ENCODE peak calls at places on chromosomes 7 and 10, in five cellular contexts. E, Q, S, Y and Z are unnamed samples.
A peak's percentile ranks its signal among the peaks of the same experiment; 100 is the strongest.

GRCh38 chr7:82141427-82141826 is 302.1 kb downstream of the CACNA2D1 start:
- DNase-seq in E (no peak), Y (no peak), Q (no peak), S (no peak), Z (no peak)

GRCh38 chr7:104940023-104940710 is 73.8 kb upstream of the KMT2E start:
- DNase-seq in Q (no peak), S (no peak), Y (no peak), E (no peak), Z (no peak)

GRCh38 chr10:132197271-132198067 is 10.7 kb downstream of the DPYSL4 start:
- DNase-seq in E (no peak), Q (no peak), Y (no peak), S (no peak), Z (peak; percentile 45)

GRCh38 chr7:45084336-45084735 is 4.4 kb downstream of the NACAD start:
- DNase-seq in E (no peak), Y (no peak), S (no peak), Q (no peak), Z (peak; percentile 26)

GRCh38 chr7:150949564-150949963 is 28.6 kb downstream of the KCNH2 start:
- DNase-seq in Q (no peak), S (no peak), E (no peak), Y (no peak), Z (no peak)

GRCh38 chr7:89606479-89606878 is 547.8 kb upstream of the STEAP1 start:
- DNase-seq in Q (no peak), S (no peak), Y (no peak), E (no peak), Z (no peak)

GRCh38 chr7:138865843-138866242 is 67.8 kb upstream of the ATP6V0A4 start:
- DNase-seq in S (no peak), E (no peak), Q (no peak), Y (no peak), Z (no peak)

GRCh38 chr10:48634198-48634983 is 29.5 kb upstream of the ARHGAP22 start:
- DNase-seq in E (no peak), Q (peak; percentile 68), S (peak; percentile 81), Y (no peak), Z (peak; percentile 91)

GRCh38 chr10:71974489-71975011 is 10.4 kb downstream of the CHST3 start:
- DNase-seq in S (peak; percentile 81), E (no peak), Y (no peak), Q (no peak), Z (peak; percentile 91)

GRCh38 chr7:35036361-35037171 is 719 bp downstream of the DPY19L1 start:
- DNase-seq in S (peak; percentile 84), E (peak; percentile 52), Y (peak; percentile 61), Q (peak; percentile 70), Z (peak; percentile 85)

GRCh38 chr7:28584235-28584634 is 171.9 kb downstream of the CREB5 start:
- DNase-seq in E (no peak), Y (no peak), Q (no peak), S (no peak), Z (no peak)

GRCh38 chr7:159064121-159064815 is 80.4 kb downstream of the VIPR2 start:
- DNase-seq in Q (no peak), Y (no peak), E (no peak), S (no peak), Z (no peak)

GRCh38 chr10:25522946-25523608 is 348.3 kb downstream of the GPR158 start:
- DNase-seq in Q (no peak), E (no peak), S (no peak), Y (no peak), Z (no peak)

GRCh38 chr7:140230862-140231778 is 54.3 kb upstream of the KDM7A start:
- DNase-seq in Q (peak; percentile 74), S (peak; percentile 67), Y (peak; percentile 23), E (peak; percentile 53), Z (peak; percentile 83)

GRCh38 chr10:94038024-94038423 is 44.3 kb downstream of the PLCE1 start:
- DNase-seq in E (no peak), S (no peak), Q (no peak), Y (no peak), Z (no peak)

GRCh38 chr7:132049462-132050304 is 493.3 kb upstream of the PODXL start:
- DNase-seq in E (no peak), S (peak; percentile 16), Q (no peak), Y (no peak), Z (no peak)

GRCh38 chr7:149500910-149501309 is 3.3 kb upstream of the ZNF746 start:
- DNase-seq in Y (no peak), E (no peak), S (no peak), Q (no peak), Z (no peak)

GRCh38 chr7:126578338-126578737 is 674.4 kb downstream of the GRM8 start:
- DNase-seq in Y (no peak), Q (no peak), S (no peak), E (no peak), Z (no peak)

GRCh38 chr7:74488518-74488917 is 34.8 kb downstream of the GTF2IRD1 start:
- DNase-seq in Y (no peak), Q (no peak), E (no peak), S (no peak), Z (no peak)

GRCh38 chr7:29167721-29168120 is 21.4 kb upstream of the CPVL start:
- DNase-seq in E (no peak), S (no peak), Q (no peak), Y (no peak), Z (no peak)

GRCh38 chr7:20591086-20591485 is 24.4 kb upstream of the ABCB5 start:
- DNase-seq in S (no peak), Q (no peak), Y (no peak), E (no peak), Z (no peak)

GRCh38 chr10:10854715-10855114 is 163.0 kb upstream of the CELF2 start:
- DNase-seq in S (no peak), E (no peak), Q (no peak), Y (no peak), Z (no peak)

GRCh38 chr7:47635091-47636090 is 53.5 kb upstream of the TNS3 start:
- DNase-seq in E (peak; percentile 79), Q (no peak), Y (peak; percentile 56), S (no peak), Z (peak; percentile 84)

GRCh38 chr7:68800316-68800715 is 798.0 kb upstream of the AUTS2 start:
- DNase-seq in Q (no peak), E (no peak), Y (no peak), S (no peak), Z (no peak)

GRCh38 chr10:122142652-122143237 is 128.4 kb upstream of the BTBD16 start:
- DNase-seq in Q (no peak), Y (no peak), S (peak; percentile 34), E (no peak), Z (no peak)

GRCh38 chr10:62620491-62620890 is 184.0 kb upstream of the ADO start:
- DNase-seq in S (no peak), Q (no peak), Y (no peak), E (no peak), Z (no peak)

GRCh38 chr7:40047661-40048060 is 86.8 kb downstream of the MPLKIP start:
- DNase-seq in S (no peak), Q (no peak), Y (no peak), E (no peak), Z (no peak)

GRCh38 chr7:17422966-17423365 is 124.5 kb downstream of the AHR start:
- DNase-seq in E (no peak), Q (no peak), S (peak; percentile 27), Y (no peak), Z (no peak)

GRCh38 chr7:90900640-90901353 is 304.7 kb downstream of the CDK14 start:
- DNase-seq in Q (no peak), E (no peak), S (no peak), Y (no peak), Z (no peak)

GRCh38 chr10:60828489-60828852 is 50.2 kb downstream of the CDK1 start:
- DNase-seq in S (no peak), E (no peak), Y (no peak), Q (no peak), Z (no peak)

GRCh38 chr7:70645876-70646336 is 486.0 kb upstream of the GALNT17 start:
- DNase-seq in Q (no peak), Y (no peak), S (no peak), E (no peak), Z (no peak)

GRCh38 chr10:115710136-115710535 is 562.9 kb downstream of the GFRA1 start:
- DNase-seq in S (no peak), Q (no peak), Y (no peak), E (no peak), Z (no peak)

DNA sequence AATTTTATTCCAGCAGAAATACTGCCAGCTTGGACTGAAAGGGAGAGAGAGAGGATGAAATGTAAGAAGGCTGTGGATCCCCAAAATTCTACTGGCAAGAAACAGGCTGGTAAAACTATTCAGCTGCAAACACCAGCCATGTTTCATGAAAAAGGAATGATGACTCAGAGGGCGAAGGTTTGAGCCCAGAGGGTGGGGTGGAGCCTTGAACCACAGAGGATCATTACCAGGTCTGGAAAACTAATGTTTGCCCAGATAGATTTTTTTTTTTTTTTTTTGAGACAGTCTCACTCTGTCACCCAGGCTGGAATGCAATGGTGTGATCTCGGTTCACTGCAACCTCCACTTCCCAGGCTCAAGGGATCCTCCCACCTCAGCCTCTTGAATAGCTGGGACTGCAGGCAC is 41.7 kb upstream of the NRF1 start:
- DNase-seq in Y (no peak), E (no peak), S (peak; percentile 68), Q (no peak), Z (no peak)
- H3K4me3 ChIP-seq in Y (no peak overlapping the region), E (no peak overlapping the region), S (no peak overlapping the region), Q (no peak overlapping the region), Z (no peak overlapping the region)

GRCh38 chr10:101987136-101987535 is 68.8 kb downstream of the ARMH3 start:
- DNase-seq in Q (no peak), S (no peak), Y (no peak), E (no peak), Z (no peak)

DNA sequence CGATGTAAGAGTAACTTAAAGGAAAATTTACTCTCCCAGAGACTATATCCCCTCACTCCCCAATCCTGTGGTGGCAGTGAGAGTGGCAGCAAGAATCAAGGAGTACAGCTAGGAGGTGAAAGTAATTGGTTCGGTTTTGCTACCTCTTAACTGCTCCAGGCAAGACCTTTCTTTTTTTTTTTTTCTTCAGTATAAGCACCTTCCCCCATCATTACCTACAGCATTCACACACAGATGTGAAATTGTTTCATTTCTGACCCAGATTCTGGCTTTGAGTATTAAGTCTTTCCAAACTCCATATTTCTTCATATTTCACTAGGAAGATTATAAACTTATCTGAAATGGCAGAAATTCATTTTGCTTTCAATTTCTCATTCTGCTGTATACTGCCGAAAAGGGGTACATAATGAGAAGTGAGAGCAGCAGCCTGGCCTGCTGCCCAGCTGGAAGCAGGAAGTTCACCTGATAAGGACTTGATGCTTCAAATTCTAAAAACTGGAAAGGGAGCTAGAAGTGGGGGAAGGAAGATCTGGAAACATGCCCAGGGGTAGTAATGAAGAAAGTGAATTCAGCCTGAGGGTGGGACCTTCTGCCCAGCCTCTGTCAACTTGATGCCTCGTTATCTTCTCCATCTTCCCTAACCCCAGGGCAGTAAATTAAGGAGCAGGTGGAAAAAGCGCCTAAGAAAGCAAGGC is 69.5 kb downstream of the ARMH3 start:
- DNase-seq in E (no peak), Y (peak; percentile 23), Q (peak; percentile 61), S (no peak), Z (no peak)
- H3K4me3 ChIP-seq in E (no peak overlapping the region), Y (no peak overlapping the region), Q (no peak overlapping the region), S (no peak overlapping the region), Z (no peak overlapping the region)

GRCh38 chr10:5095687-5096086 is 1.5 kb downstream of the AKR1C3 start:
- DNase-seq in S (peak; percentile 6), Q (no peak), Y (no peak), E (no peak), Z (no peak)
- H3K4me3 ChIP-seq in S (peak overlapping the region; percentile 94), Q (peak overlapping the region; percentile 44), Y (no peak overlapping the region), E (no peak overlapping the region), Z (peak overlapping the region; percentile 59)

DNA sequence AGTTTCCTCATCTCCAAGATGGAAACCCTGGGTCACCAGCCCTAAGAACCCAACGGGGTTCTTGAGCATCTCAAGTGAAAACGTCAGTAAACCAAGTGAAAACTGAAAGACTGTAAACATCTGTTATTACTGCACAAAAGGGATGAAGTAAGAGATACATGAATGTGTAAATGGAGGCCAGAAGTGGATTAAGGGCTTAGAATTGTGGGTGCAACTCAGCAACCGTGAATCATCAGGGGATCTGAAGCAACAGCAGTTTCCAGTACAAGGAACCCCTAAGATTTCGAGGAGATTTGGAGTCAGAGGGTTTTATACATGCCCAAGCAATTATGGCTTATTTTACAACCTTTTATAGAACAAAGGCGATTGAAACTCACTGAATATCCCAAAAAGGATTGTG is 95.7 kb upstream of the SVIL start:
- DNase-seq in E (no peak), Q (no peak), S (peak; percentile 51), Y (no peak), Z (no peak)
- H3K4me3 ChIP-seq in E (no peak overlapping the region), Q (no peak overlapping the region), S (no peak overlapping the region), Y (no peak overlapping the region), Z (no peak overlapping the region)